ENCODE peak calls at places on chromosomes 1 and 21, in seven cellular contexts. E, F, A, Q, O, V and L are unnamed samples.

GRCh38 chr1:110587906-110588305 is 18.3 kb downstream of the KCNA2 start:
- DNase-seq in V (no peak), Q (no peak), F (no peak), O (no peak), E (no peak), A (no peak), L (no peak)

GRCh38 chr1:17425806-17426205 is 13.7 kb downstream of the RCC2 start:
- DNase-seq in A (no peak), F (no peak), V (no peak), E (no peak), O (no peak), Q (no peak), L (no peak)

GRCh38 chr21:41698071-41698470 is 68.8 kb downstream of the RIPK4 start:
- DNase-seq in O (no peak), E (no peak), A (no peak), Q (no peak), V (no peak), F (no peak), L (no peak)

GRCh38 chr1:97726386-97726785 is 194.4 kb downstream of the DPYD start:
- DNase-seq in O (no peak), V (no peak), Q (no peak), F (no peak), A (no peak), E (no peak), L (peak)

GRCh38 chr1:199046618-199047017 is 407.8 kb downstream of the PTPRC start:
- DNase-seq in O (no peak), Q (no peak), E (no peak), A (no peak), V (no peak), F (peak), L (peak)

GRCh38 chr1:172040466-172040865 is 199.2 kb downstream of the DNM3 start:
- DNase-seq in A (peak), Q (no peak), V (no peak), O (peak), E (no peak), F (no peak), L (peak)

GRCh38 chr21:38930838-38931237 is 125.1 kb downstream of the ETS2 start:
- DNase-seq in A (no peak), E (no peak), O (no peak), F (no peak), V (no peak), Q (no peak), L (peak)

GRCh38 chr1:78019031-78019430 is 14.3 kb downstream of the DNAJB4 start:
- DNase-seq in F (no peak), A (no peak), O (no peak), V (no peak), Q (no peak), E (no peak), L (no peak)

GRCh38 chr1:186648606-186649005 is 31.6 kb downstream of the PTGS2 start:
- DNase-seq in F (no peak), E (no peak), O (no peak), Q (no peak), A (no peak), V (no peak), L (peak)

GRCh38 chr1:214349781-214350180 is 68.8 kb downstream of the SMYD2 start:
- DNase-seq in Q (no peak), A (no peak), E (no peak), O (no peak), F (no peak), V (no peak), L (no peak)

GRCh38 chr21:17348357-17348756 is 164.5 kb upstream of the CXADR start:
- DNase-seq in V (no peak), Q (no peak), O (no peak), E (no peak), A (no peak), F (no peak), L (no peak)

GRCh38 chr1:8956461-8957349 is 11.0 kb downstream of the CA6 start:
- DNase-seq in Q (no peak), V (no peak), A (no peak), E (no peak), O (no peak), F (no peak), L (no peak)

GRCh38 chr1:198497326-198498220 is 42.9 kb downstream of the ATP6V1G3 start:
- DNase-seq in V (no peak), O (peak), F (peak), A (peak), Q (no peak), E (no peak), L (peak)

GRCh38 chr21:30268608-30269197 is 14.0 kb downstream of the KRTAP24-1 start:
- DNase-seq in F (peak), A (no peak), Q (no peak), O (no peak), E (no peak), V (no peak), L (peak)

GRCh38 chr1:200379431-200379755 is 30.4 kb downstream of the ZNF281 start:
- DNase-seq in V (no peak), O (peak), F (no peak), A (no peak), Q (no peak), E (no peak), L (peak)

GRCh38 chr1:230073371-230074035 is 6.5 kb downstream of the GALNT2 start:
- DNase-seq in Q (no peak), E (no peak), O (peak), F (no peak), A (no peak), V (no peak), L (peak)

GRCh38 chr1:30410153-30410851 is 313.1 kb downstream of the MATN1 start:
- DNase-seq in V (no peak), F (no peak), A (no peak), Q (peak), O (no peak), E (no peak), L (no peak)

GRCh38 chr21:45322231-45322959 is 34.7 kb upstream of the POFUT2 start:
- DNase-seq in V (no peak), Q (peak), F (no peak), A (no peak), E (peak), O (no peak), L (no peak)

GRCh38 chr1:192913683-192914082 is 104.8 kb downstream of the RGS2 start:
- DNase-seq in E (peak), F (no peak), A (no peak), O (no peak), Q (no peak), V (no peak), L (no peak)

GRCh38 chr1:152110365-152110859 is 4.8 kb downstream of the TCHH start:
- DNase-seq in O (peak), F (no peak), E (no peak), Q (peak), A (peak), V (no peak), L (peak)

GRCh38 chr1:117188268-117189108 is 22.2 kb downstream of the VTCN1 start:
- DNase-seq in A (no peak), O (no peak), E (no peak), F (no peak), V (no peak), Q (no peak), L (no peak)

GRCh38 chr1:89198500-89199072 is at the start of gene GBP4:
- DNase-seq in Q (no peak), A (peak), F (no peak), E (peak), O (no peak), V (no peak), L (peak)

GRCh38 chr1:3237570-3237969 is 168.6 kb downstream of the PRDM16 start:
- DNase-seq in E (no peak), O (no peak), A (no peak), Q (no peak), F (no peak), V (no peak), L (no peak)

GRCh38 chr1:61519631-61520030 is 205.3 kb downstream of the TM2D1 start:
- DNase-seq in Q (no peak), A (no peak), O (no peak), F (no peak), V (no peak), E (no peak), L (no peak)

GRCh38 chr1:199308349-199308846 is 669.6 kb downstream of the PTPRC start:
- DNase-seq in E (no peak), Q (no peak), V (no peak), O (no peak), A (no peak), F (no peak), L (no peak)

GRCh38 chr1:85313888-85314696 is 37.7 kb upstream of the BCL10 start:
- DNase-seq in F (no peak), Q (peak), V (no peak), A (peak), E (no peak), O (peak), L (peak)

GRCh38 chr1:234960722-234961467 is 167.7 kb downstream of the TOMM20 start:
- DNase-seq in F (no peak), E (no peak), Q (peak), A (peak), V (no peak), O (no peak), L (peak)

GRCh38 chr21:26736449-26736848 is 108.8 kb downstream of the ADAMTS1 start:
- DNase-seq in Q (no peak), E (no peak), O (no peak), F (no peak), V (no peak), A (no peak), L (no peak)

GRCh38 chr1:172647987-172648386 is 10.9 kb upstream of the FASLG start:
- DNase-seq in Q (no peak), O (no peak), E (no peak), V (no peak), F (no peak), A (no peak), L (peak)

GRCh38 chr1:49026230-49026811 is 249.6 kb upstream of the BEND5 start:
- DNase-seq in O (no peak), F (no peak), Q (no peak), A (no peak), E (no peak), V (no peak), L (no peak)

GRCh38 chr1:185674201-185674600 is 60.0 kb upstream of the HMCN1 start:
- DNase-seq in O (no peak), E (no peak), V (no peak), F (peak), A (peak), Q (no peak), L (no peak)

GRCh38 chr21:35614412-35614901 is 445.9 kb downstream of the SETD4 start:
- DNase-seq in E (no peak), F (no peak), V (no peak), Q (no peak), A (peak), O (peak), L (peak)

GRCh38 chr1:9821710-9822109 is 2.1 kb downstream of the CLSTN1 start:
- DNase-seq in V (no peak), E (no peak), O (no peak), A (no peak), Q (no peak), F (no peak), L (no peak)

GRCh38 chr1:227884370-227885134 is 63.2 kb downstream of the WNT9A start:
- DNase-seq in A (no peak), F (no peak), V (peak), Q (peak), E (peak), O (no peak), L (no peak)

GRCh38 chr21:26171310-26172100 is 935 bp upstream of the APP start:
- DNase-seq in E (no peak), A (no peak), V (no peak), Q (no peak), F (no peak), O (no peak), L (no peak)

GRCh38 chr1:55035904-55036303 is 3.4 kb upstream of the PCSK9 start:
- DNase-seq in E (no peak), V (no peak), F (no peak), A (no peak), O (no peak), Q (no peak), L (no peak)

GRCh38 chr1:21939650-21940374 is 2.7 kb upstream of the HSPG2 start:
- DNase-seq in E (peak), A (peak), O (peak), V (peak), Q (peak), F (no peak), L (peak)

GRCh38 chr1:11072216-11072917 is 12.5 kb upstream of the SRM start:
- DNase-seq in Q (no peak), A (no peak), F (peak), O (no peak), V (no peak), E (no peak), L (no peak)

GRCh38 chr1:171985639-171986038 is 144.3 kb downstream of the DNM3 start:
- DNase-seq in E (no peak), Q (no peak), O (no peak), F (peak), A (no peak), V (no peak), L (peak)

GRCh38 chr1:53180951-53181350 is 15.7 kb upstream of the CPT2 start:
- DNase-seq in Q (no peak), F (no peak), O (no peak), V (no peak), E (no peak), A (no peak), L (no peak)

GRCh38 chr1:53172751-53173498 is 23.7 kb upstream of the CPT2 start:
- DNase-seq in V (no peak), Q (no peak), O (no peak), A (no peak), E (no peak), F (peak), L (peak)

GRCh38 chr1:53175302-53175913 is 21.2 kb upstream of the CPT2 start:
- DNase-seq in O (no peak), V (no peak), A (no peak), E (no peak), F (no peak), Q (no peak), L (peak)

GRCh38 chr1:53180226-53180625 is 16.4 kb upstream of the CPT2 start:
- DNase-seq in A (no peak), O (peak), V (no peak), Q (no peak), F (no peak), E (no peak), L (peak)

GRCh38 chr1:53176452-53177344 is 19.9 kb upstream of the CPT2 start:
- DNase-seq in F (no peak), O (no peak), A (no peak), E (no peak), V (no peak), Q (no peak), L (no peak)
- TF ChIP-seq CTCF in F (no peak), O (peak), A (no peak), E (no peak), V (no peak), Q (no peak), L (peak)

DNA sequence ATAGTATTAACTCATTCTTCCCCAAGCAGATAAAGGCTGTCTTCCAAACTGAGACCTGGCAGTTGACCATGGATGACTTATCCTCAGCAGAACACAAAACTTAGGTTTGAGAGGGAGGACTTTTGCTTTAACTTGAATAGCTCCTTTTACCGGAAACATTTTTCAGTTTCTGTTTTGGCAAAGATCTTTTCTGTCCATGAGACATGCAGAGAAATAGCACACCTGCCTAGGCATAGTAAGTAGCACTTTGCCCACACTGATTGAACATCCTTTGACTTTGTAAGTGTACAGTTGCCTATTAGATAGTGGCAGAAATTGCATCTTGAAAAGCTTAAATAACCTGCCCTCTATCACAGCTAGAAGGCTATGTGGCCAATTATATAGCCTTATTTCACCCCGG is 1962.5 kb downstream of the MRPL39 start:
- DNase-seq in E (no peak), O (no peak), V (no peak), A (no peak), Q (no peak), F (no peak), L (no peak)
- H3K4me3 ChIP-seq in E (no peak), O (no peak), V (no peak), A (no peak), Q (no peak), F (no peak), L (no peak)

DNA sequence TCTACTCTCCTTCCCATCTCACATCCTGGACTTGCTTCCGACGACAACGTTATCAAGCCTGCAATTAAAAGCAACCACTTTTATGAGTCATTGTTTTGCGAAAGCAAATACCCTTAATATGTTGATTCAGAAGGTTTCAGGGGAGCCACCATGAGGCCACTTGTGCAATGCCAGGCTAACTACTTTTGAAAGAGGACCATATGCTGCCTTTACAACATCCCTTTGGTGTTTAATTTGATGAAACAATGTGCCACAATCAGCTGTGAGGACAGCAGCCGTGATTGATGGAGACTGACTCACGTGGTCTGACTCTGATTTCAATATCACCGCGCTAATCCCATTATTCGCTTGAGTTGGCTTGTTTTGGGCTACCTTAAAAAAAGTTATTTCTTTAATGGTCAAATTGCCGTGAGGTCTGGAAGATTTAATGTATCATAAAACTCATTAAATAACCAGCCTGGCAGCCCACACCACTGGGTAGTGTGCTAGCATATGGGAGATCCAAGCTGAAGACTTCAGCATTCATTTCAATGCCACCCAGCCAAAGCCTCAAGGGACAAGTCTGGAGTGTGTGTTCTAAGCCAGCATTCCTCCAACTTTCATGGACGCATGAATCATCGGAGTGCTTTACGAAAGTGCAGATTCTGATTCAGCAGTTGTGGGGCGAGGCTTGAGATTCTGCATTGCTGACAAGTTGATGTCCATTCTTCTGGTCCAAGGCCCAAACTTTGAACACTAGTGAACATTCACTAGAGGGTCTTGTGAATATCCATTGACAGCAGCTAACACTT is 73.3 kb upstream of the PAXBP1 start:
- DNase-seq in E (no peak), O (peak), V (no peak), Q (no peak), A (no peak), F (no peak), L (peak)
- TF ChIP-seq CTCF in E (no peak), O (peak), V (no peak), Q (no peak), A (no peak), F (no peak), L (no peak)

GRCh38 chr1:147241955-147242448 is 482 bp upstream of the CHD1L start:
- DNase-seq in E (no peak), V (no peak), F (no peak), Q (no peak), A (no peak), O (no peak), L (no peak)
- H3K4me3 ChIP-seq in E (peak), V (peak), F (peak), Q (peak), A (peak), O (peak), L (no peak)

GRCh38 chr1:33080885-33081553 is at the start of gene AZIN2:
- DNase-seq in V (peak), A (peak), Q (peak), E (peak), O (peak), F (peak), L (peak)
- TF ChIP-seq CTCF in V (peak), A (no peak), Q (no peak), E (no peak), O (peak), F (no peak), L (no peak)

GRCh38 chr1:93738926-93739325 is 57.3 kb upstream of the BCAR3 start:
- DNase-seq in V (no peak), A (no peak), E (no peak), Q (no peak), F (no peak), O (no peak), L (no peak)
- H3K4me3 ChIP-seq in V (no peak), A (no peak), E (no peak), Q (no peak), F (no peak), O (no peak), L (no peak)

DNA sequence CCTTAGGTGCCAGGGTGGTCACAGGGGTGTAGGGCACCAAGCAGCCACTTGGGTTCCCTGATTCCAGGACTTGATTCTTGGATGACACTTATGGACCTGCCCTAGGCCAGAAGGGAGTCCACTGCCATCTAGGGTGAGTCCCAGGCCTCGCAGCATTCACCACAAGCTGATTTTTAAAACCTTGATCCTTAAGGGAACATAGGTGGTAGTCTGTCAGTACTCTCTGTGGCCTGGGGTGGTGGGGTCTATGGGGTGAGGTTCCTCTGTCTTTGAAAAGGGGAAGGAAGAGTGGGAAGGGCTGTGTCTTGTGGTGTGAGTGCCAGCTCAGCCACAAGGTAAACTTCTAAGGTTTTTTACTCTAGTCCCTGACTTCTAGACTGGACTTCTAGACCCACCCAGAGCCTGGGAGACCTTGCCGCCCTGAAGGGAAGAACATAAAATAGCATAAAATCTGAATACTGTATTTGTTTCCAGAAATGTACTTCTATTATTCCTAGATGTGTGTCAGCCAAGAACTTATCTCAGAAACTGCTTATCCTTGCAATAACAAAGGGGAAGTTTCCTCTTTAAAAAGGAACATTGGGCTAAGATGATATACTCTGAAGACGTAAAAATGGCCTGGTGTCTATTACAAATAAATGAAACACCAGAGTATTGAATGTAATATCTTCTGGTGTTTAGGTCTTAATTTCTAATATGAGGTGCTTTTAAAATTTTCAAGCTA is 757.3 kb downstream of the LTN1 start:
- DNase-seq in O (no peak), Q (peak), E (no peak), V (no peak), A (peak), F (no peak), L (peak)
- TF ChIP-seq CTCF in O (peak), Q (no peak), E (no peak), V (peak), A (no peak), F (no peak), L (peak)

DNA sequence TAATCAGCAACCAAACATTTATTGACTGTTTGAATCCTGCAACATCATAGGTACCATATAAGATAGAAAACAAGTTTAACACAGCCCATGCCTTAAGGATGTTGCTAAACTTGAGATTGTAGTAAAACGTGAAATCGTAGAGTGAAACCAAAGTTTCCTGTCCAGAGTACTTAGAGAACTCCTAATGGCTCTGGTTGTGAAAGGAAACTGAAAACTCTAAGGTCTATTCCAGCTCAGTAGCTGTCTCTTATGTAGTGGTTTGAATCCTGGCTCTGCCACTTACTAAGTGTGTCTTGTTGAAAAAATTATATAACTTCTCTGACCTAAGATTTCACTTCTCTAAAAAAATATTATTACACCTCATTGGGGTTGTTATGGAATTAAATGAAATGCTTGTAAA is 310.9 kb downstream of the NTNG1 start:
- DNase-seq in O (no peak), V (no peak), F (peak), Q (no peak), A (no peak), E (no peak), L (no peak)
- H3K4me3 ChIP-seq in O (no peak), V (no peak), F (peak), Q (no peak), A (no peak), E (no peak), L (no peak)

GRCh38 chr1:46622341-46622740 is 5.7 kb upstream of the MOB3C start:
- DNase-seq in Q (no peak), E (no peak), V (no peak), O (peak), A (no peak), F (peak), L (peak)
- TF ChIP-seq CTCF in Q (no peak), E (no peak), V (no peak), O (peak), A (peak), F (peak), L (peak)